ENCODE peak calls at places on chromosomes 7 and 10, in five cellular contexts. One of them, this sample, is unnamed.
A peak's percentile ranks its signal among the peaks of the same experiment; 100 is the strongest.

GRCh38 chr7:73831656-73832579 is 1.1 kb downstream of the CLDN4 start:
- DNase-seq in HCT116: peak; percentile 77
- DNase-seq in HepG2: peak; percentile 58
- DNase-seq in K562: no peak
- DNase-seq in SK-N-SH: no peak
- DNase-seq in this sample: peak; percentile 98

GRCh38 chr7:151382079-151382885 is 27.6 kb downstream of the WDR86 start:
- DNase-seq in HCT116: no peak
- DNase-seq in HepG2: no peak
- DNase-seq in K562: no peak
- DNase-seq in SK-N-SH: no peak
- DNase-seq in this sample: no peak

GRCh38 chr10:98361636-98362035 is 53.3 kb downstream of the PYROXD2 start:
- DNase-seq in HCT116: no peak
- DNase-seq in HepG2: no peak
- DNase-seq in K562: no peak
- DNase-seq in SK-N-SH: no peak
- DNase-seq in this sample: no peak

GRCh38 chr10:132396495-132397035 is 435 bp upstream of the PWWP2B start:
- DNase-seq in HCT116: no peak
- DNase-seq in HepG2: peak; percentile 26
- DNase-seq in K562: peak; percentile 86
- DNase-seq in SK-N-SH: peak; percentile 96
- DNase-seq in this sample: peak; percentile 68

GRCh38 chr7:114856625-114857024 is 65.3 kb upstream of the MDFIC start:
- DNase-seq in HCT116: no peak
- DNase-seq in HepG2: no peak
- DNase-seq in K562: no peak
- DNase-seq in SK-N-SH: no peak
- DNase-seq in this sample: no peak

GRCh38 chr7:41536116-41536515 is 166.8 kb downstream of the INHBA start:
- DNase-seq in HCT116: no peak
- DNase-seq in HepG2: no peak
- DNase-seq in K562: no peak
- DNase-seq in SK-N-SH: no peak
- DNase-seq in this sample: no peak

GRCh38 chr7:27122075-27122910 is 8.3 kb downstream of the HOXA4 start:
- DNase-seq in HCT116: no peak
- DNase-seq in HepG2: peak; percentile 94
- DNase-seq in K562: no peak
- DNase-seq in SK-N-SH: no peak
- DNase-seq in this sample: no peak

GRCh38 chr10:102046095-102046494 is 9.9 kb downstream of the ARMH3 start:
- DNase-seq in HCT116: no peak
- DNase-seq in HepG2: no peak
- DNase-seq in K562: no peak
- DNase-seq in SK-N-SH: no peak
- DNase-seq in this sample: no peak

GRCh38 chr10:98971464-98971863 is 264.2 kb downstream of the HPSE2 start:
- DNase-seq in HCT116: no peak
- DNase-seq in HepG2: no peak
- DNase-seq in K562: no peak
- DNase-seq in SK-N-SH: no peak
- DNase-seq in this sample: no peak

GRCh38 chr7:30771859-30772429 is 727 bp downstream of the MINDY4 start:
- DNase-seq in HCT116: no peak
- DNase-seq in HepG2: no peak
- DNase-seq in K562: peak; percentile 58
- DNase-seq in SK-N-SH: peak; percentile 65
- DNase-seq in this sample: no peak

GRCh38 chr10:100969175-100970075 is at the start of gene SEMA4G:
- DNase-seq in HCT116: peak; percentile 21
- DNase-seq in HepG2: peak; percentile 80
- DNase-seq in K562: peak; percentile 84
- DNase-seq in SK-N-SH: peak; percentile 97
- DNase-seq in this sample: peak; percentile 47

GRCh38 chr7:3244241-3244814 is 56.7 kb upstream of the SDK1 start:
- DNase-seq in HCT116: peak; percentile 47
- DNase-seq in HepG2: peak; percentile 56
- DNase-seq in K562: no peak
- DNase-seq in SK-N-SH: peak; percentile 83
- DNase-seq in this sample: no peak

GRCh38 chr10:33476757-33477273 is 142.3 kb upstream of the NRP1 start:
- DNase-seq in HCT116: no peak
- DNase-seq in HepG2: no peak
- DNase-seq in K562: no peak
- DNase-seq in SK-N-SH: peak; percentile 30
- DNase-seq in this sample: no peak

GRCh38 chr7:42269161-42269560 is 32.2 kb upstream of the GLI3 start:
- DNase-seq in HCT116: no peak
- DNase-seq in HepG2: no peak
- DNase-seq in K562: no peak
- DNase-seq in SK-N-SH: no peak
- DNase-seq in this sample: no peak

GRCh38 chr10:4514445-4515108 is 311.4 kb upstream of the AKR1E2 start:
- DNase-seq in HCT116: no peak
- DNase-seq in HepG2: no peak
- DNase-seq in K562: no peak
- DNase-seq in SK-N-SH: no peak
- DNase-seq in this sample: no peak

GRCh38 chr7:97014145-97014544 is 8.8 kb downstream of the DLX6 start:
- DNase-seq in HCT116: no peak
- DNase-seq in HepG2: no peak
- DNase-seq in K562: no peak
- DNase-seq in SK-N-SH: no peak
- DNase-seq in this sample: no peak

GRCh38 chr10:19500959-19501358 is 315.3 kb upstream of the PLXDC2 start:
- DNase-seq in HCT116: no peak
- DNase-seq in HepG2: no peak
- DNase-seq in K562: no peak
- DNase-seq in SK-N-SH: no peak
- DNase-seq in this sample: peak; percentile 14

GRCh38 chr7:46131916-46132795 is 211.1 kb upstream of the IGFBP3 start:
- DNase-seq in HCT116: no peak
- DNase-seq in HepG2: peak; percentile 43
- DNase-seq in K562: no peak
- DNase-seq in SK-N-SH: no peak
- DNase-seq in this sample: no peak

DNA sequence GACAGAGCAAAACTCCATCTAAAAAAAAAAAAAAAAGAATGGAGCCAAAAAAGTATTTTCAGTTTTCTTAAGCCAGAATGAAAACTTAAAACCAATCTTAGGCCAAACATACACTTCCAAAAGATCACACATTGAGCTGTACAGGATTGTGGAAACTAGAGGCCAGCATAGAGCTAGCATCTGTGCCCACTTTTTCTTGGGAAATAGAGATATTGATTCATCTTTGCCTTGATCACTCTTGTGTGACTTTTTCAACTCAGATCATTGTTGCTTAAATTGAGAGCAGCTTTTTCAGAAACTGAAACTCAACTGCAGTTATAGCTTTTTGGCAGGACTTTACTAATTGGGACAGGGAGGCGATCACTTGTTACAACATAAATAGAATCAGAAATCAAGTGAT is 132.2 kb downstream of the PRKG1 start:
- DNase-seq in HCT116: no peak
- DNase-seq in HepG2: no peak
- DNase-seq in K562: no peak
- DNase-seq in SK-N-SH: no peak
- DNase-seq in this sample: no peak
- TF ChIP-seq JUND in HCT116: no peak
- TF ChIP-seq JUND in HepG2: no peak
- TF ChIP-seq JUND in K562: no peak
- TF ChIP-seq JUND in SK-N-SH: no peak
- TF ChIP-seq JUND in this sample: no peak

GRCh38 chr7:102463841-102464576 is 654 bp downstream of the ALKBH4 start:
- DNase-seq in HCT116: no peak
- DNase-seq in HepG2: no peak
- DNase-seq in K562: peak; percentile 46
- DNase-seq in SK-N-SH: peak; percentile 76
- DNase-seq in this sample: no peak
- TF ChIP-seq JUND in HCT116: no peak
- TF ChIP-seq JUND in HepG2: no peak
- TF ChIP-seq JUND in K562: no peak
- TF ChIP-seq JUND in SK-N-SH: no peak
- TF ChIP-seq JUND in this sample: no peak

DNA sequence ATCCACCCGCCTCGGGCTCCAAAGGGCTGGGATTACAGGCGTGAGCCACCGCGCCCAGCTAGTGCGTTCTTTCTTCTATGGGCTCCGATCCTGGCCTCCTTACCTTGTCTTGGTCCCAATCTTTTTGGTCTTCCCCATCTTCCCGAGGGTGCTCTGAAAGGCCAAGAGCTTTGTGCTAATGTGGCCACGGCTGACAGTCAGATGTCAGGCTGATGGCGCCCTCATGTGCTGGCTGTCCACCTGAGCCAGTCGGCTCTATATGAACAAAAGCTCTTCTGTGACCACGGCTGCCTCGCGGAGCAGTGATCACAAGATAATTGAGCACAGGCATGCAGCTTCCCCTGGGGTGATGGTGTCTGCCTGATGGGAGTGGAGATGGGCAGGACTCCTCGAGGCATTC is 11.0 kb upstream of the AHCYL2 start:
- DNase-seq in HCT116: no peak
- DNase-seq in HepG2: peak; percentile 85
- DNase-seq in K562: peak; percentile 44
- DNase-seq in SK-N-SH: peak; percentile 81
- DNase-seq in this sample: peak; percentile 65
- TF ChIP-seq JUND in HCT116: no peak
- TF ChIP-seq JUND in HepG2: no peak
- TF ChIP-seq JUND in K562: no peak
- TF ChIP-seq JUND in SK-N-SH: no peak
- TF ChIP-seq JUND in this sample: no peak

GRCh38 chr10:7890802-7891201 is 72.5 kb downstream of the TAF3 start:
- DNase-seq in HCT116: no peak
- DNase-seq in HepG2: no peak
- DNase-seq in K562: no peak
- DNase-seq in SK-N-SH: no peak
- DNase-seq in this sample: no peak

GRCh38 chr10:7892146-7892545 is 73.8 kb downstream of the TAF3 start:
- DNase-seq in HCT116: no peak
- DNase-seq in HepG2: no peak
- DNase-seq in K562: no peak
- DNase-seq in SK-N-SH: no peak
- DNase-seq in this sample: no peak

GRCh38 chr10:7889947-7890542 is 71.7 kb downstream of the TAF3 start:
- DNase-seq in HCT116: no peak
- DNase-seq in HepG2: no peak
- DNase-seq in K562: no peak
- DNase-seq in SK-N-SH: no peak
- DNase-seq in this sample: no peak

GRCh38 chr10:7895699-7896090 is 77.4 kb downstream of the TAF3 start:
- DNase-seq in HCT116: no peak
- DNase-seq in HepG2: no peak
- DNase-seq in K562: no peak
- DNase-seq in SK-N-SH: no peak
- DNase-seq in this sample: no peak

GRCh38 chr10:7891634-7892033 is 73.3 kb downstream of the TAF3 start:
- DNase-seq in HCT116: no peak
- DNase-seq in HepG2: no peak
- DNase-seq in K562: no peak
- DNase-seq in SK-N-SH: peak; percentile 5
- DNase-seq in this sample: no peak
- TF ChIP-seq JUND in HCT116: no peak
- TF ChIP-seq JUND in HepG2: no peak
- TF ChIP-seq JUND in K562: no peak
- TF ChIP-seq JUND in SK-N-SH: no peak
- TF ChIP-seq JUND in this sample: no peak

DNA sequence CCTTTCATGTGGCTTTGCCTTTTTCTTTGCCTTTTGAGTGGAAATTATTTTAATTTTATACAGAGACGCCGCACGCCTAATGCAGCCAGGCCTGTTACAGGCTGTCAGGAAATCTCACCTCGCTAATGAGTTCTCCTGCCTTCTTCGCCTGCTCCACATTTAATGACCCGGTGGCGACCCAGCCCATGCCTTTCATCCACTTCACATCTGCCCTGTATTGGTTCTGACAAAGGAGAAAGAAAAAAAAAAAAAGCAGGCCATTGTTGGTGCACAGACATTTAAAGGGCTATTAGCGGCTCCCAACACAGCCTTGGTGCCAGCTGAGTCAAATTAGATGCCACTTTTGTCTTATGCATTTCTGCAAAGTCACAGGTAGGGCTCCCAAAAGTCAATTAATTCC is 43.4 kb downstream of the NRAP start:
- DNase-seq in HCT116: no peak
- DNase-seq in HepG2: no peak
- DNase-seq in K562: no peak
- DNase-seq in SK-N-SH: no peak
- DNase-seq in this sample: no peak
- TF ChIP-seq JUND in HCT116: no peak
- TF ChIP-seq JUND in HepG2: no peak
- TF ChIP-seq JUND in K562: no peak
- TF ChIP-seq JUND in SK-N-SH: no peak
- TF ChIP-seq JUND in this sample: no peak

GRCh38 chr10:52261362-52261761 is 52.7 kb upstream of the DKK1 start:
- DNase-seq in HCT116: no peak
- DNase-seq in HepG2: no peak
- DNase-seq in K562: no peak
- DNase-seq in SK-N-SH: no peak
- DNase-seq in this sample: no peak
- TF ChIP-seq JUND in HCT116: no peak
- TF ChIP-seq JUND in HepG2: no peak
- TF ChIP-seq JUND in K562: no peak
- TF ChIP-seq JUND in SK-N-SH: no peak
- TF ChIP-seq JUND in this sample: no peak

GRCh38 chr10:17237163-17237562 is 9.1 kb downstream of the VIM start:
- DNase-seq in HCT116: no peak
- DNase-seq in HepG2: no peak
- DNase-seq in K562: no peak
- DNase-seq in SK-N-SH: no peak
- DNase-seq in this sample: no peak
- TF ChIP-seq JUND in HCT116: no peak
- TF ChIP-seq JUND in HepG2: no peak
- TF ChIP-seq JUND in K562: no peak
- TF ChIP-seq JUND in SK-N-SH: no peak
- TF ChIP-seq JUND in this sample: no peak

This sample was measured in T47D.